ENCODE peak calls at places on chromosomes 6 and 20, in five cellular contexts. Y is GM12865, C is GM23248, D is GM23338, U is left lung. V is an unnamed sample.

GRCh38 chr6:147441751-147442150 is 66.7 kb upstream of the SAMD5 start:
- DNase-seq in Y (no peak), C (no peak), D (no peak), U (no peak), V (no peak)

GRCh38 chr6:133697666-133698065 is 191.2 kb upstream of the TCF21 start:
- DNase-seq in Y (no peak), C (no peak), D (no peak), U (no peak), V (peak)

GRCh38 chr6:133609404-133610270 is 279.3 kb upstream of the TCF21 start:
- DNase-seq in Y (no peak), C (peak), D (no peak), U (no peak), V (peak)

GRCh38 chr6:159079367-159079766 is 34.6 kb upstream of the TAGAP start:
- DNase-seq in Y (no peak), C (no peak), D (no peak), U (no peak), V (peak)

GRCh38 chr6:124868476-124868875 is 93.8 kb upstream of the RNF217 start:
- DNase-seq in Y (no peak), C (no peak), D (no peak), U (no peak), V (peak)

GRCh38 chr20:58045156-58045555 is 183.3 kb downstream of the ANKRD60 start:
- DNase-seq in Y (no peak), C (no peak), D (no peak), U (no peak), V (no peak)

GRCh38 chr20:25271486-25272222 is 23.8 kb downstream of the PYGB start:
- DNase-seq in Y (no peak), C (no peak), D (no peak), U (no peak), V (no peak)

GRCh38 chr6:160356074-160356754 is 8.0 kb downstream of the SLC22A3 start:
- DNase-seq in Y (no peak), C (no peak), D (no peak), U (peak), V (no peak)

GRCh38 chr6:161186173-161186769 is 87.6 kb downstream of the AGPAT4 start:
- DNase-seq in Y (no peak), C (peak), D (no peak), U (peak), V (peak)

GRCh38 chr6:135185483-135185882 is 4.4 kb downstream of the MYB start:
- DNase-seq in Y (no peak), C (no peak), D (no peak), U (no peak), V (no peak)

GRCh38 chr20:49405062-49405683 is 77.3 kb downstream of the KCNB1 start:
- DNase-seq in Y (no peak), C (no peak), D (no peak), U (no peak), V (no peak)

GRCh38 chr6:138406443-138406842 is 2.4 kb downstream of the HEBP2 start:
- DNase-seq in Y (no peak), C (peak), D (no peak), U (no peak), V (no peak)

GRCh38 chr20:46205349-46205748 is 87.2 kb downstream of the CD40 start:
- DNase-seq in Y (no peak), C (no peak), D (no peak), U (no peak), V (no peak)

GRCh38 chr20:5002077-5002413 is 735 bp upstream of the SLC23A2 start:
- DNase-seq in Y (no peak), C (peak), D (peak), U (no peak), V (no peak)

GRCh38 chr6:38187688-38188590 is 368.4 kb downstream of the ZFAND3 start:
- DNase-seq in Y (no peak), C (no peak), D (no peak), U (no peak), V (no peak)

GRCh38 chr6:70956191-70956450 is 739 bp downstream of the B3GAT2 start:
- DNase-seq in Y (no peak), C (no peak), D (no peak), U (no peak), V (no peak)

GRCh38 chr6:158242071-158242606 is 70.1 kb upstream of the TULP4 start:
- DNase-seq in Y (no peak), C (no peak), D (no peak), U (no peak), V (no peak)

GRCh38 chr6:158649289-158650143 is at the start of gene SYTL3:
- DNase-seq in Y (peak), C (peak), D (no peak), U (peak), V (peak)

GRCh38 chr20:12331236-12331635 is 413.5 kb downstream of the BTBD3 start:
- DNase-seq in Y (no peak), C (no peak), D (no peak), U (no peak), V (no peak)

GRCh38 chr20:56200456-56200855 is 48.1 kb upstream of the MC3R start:
- DNase-seq in Y (peak), C (no peak), D (peak), U (no peak), V (peak)

GRCh38 chr6:35318200-35318844 is 20.7 kb downstream of the DEF6 start:
- DNase-seq in Y (no peak), C (peak), D (peak), U (peak), V (peak)
- H3K4me3 ChIP-seq in Y (no peak), C (peak), D (peak), U (peak), V (peak)

GRCh38 chr6:90220273-90220672 is 76.4 kb downstream of the BACH2 start:
- DNase-seq in Y (no peak), C (no peak), D (no peak), U (no peak), V (no peak)

GRCh38 chr6:90217621-90218496 is 78.8 kb downstream of the BACH2 start:
- DNase-seq in Y (no peak), C (no peak), D (no peak), U (peak), V (no peak)

GRCh38 chr6:90222008-90222407 is 74.6 kb downstream of the BACH2 start:
- DNase-seq in Y (no peak), C (no peak), D (no peak), U (no peak), V (no peak)

GRCh38 chr6:90221403-90221802 is 75.2 kb downstream of the BACH2 start:
- DNase-seq in Y (no peak), C (no peak), D (peak), U (no peak), V (no peak)

DNA sequence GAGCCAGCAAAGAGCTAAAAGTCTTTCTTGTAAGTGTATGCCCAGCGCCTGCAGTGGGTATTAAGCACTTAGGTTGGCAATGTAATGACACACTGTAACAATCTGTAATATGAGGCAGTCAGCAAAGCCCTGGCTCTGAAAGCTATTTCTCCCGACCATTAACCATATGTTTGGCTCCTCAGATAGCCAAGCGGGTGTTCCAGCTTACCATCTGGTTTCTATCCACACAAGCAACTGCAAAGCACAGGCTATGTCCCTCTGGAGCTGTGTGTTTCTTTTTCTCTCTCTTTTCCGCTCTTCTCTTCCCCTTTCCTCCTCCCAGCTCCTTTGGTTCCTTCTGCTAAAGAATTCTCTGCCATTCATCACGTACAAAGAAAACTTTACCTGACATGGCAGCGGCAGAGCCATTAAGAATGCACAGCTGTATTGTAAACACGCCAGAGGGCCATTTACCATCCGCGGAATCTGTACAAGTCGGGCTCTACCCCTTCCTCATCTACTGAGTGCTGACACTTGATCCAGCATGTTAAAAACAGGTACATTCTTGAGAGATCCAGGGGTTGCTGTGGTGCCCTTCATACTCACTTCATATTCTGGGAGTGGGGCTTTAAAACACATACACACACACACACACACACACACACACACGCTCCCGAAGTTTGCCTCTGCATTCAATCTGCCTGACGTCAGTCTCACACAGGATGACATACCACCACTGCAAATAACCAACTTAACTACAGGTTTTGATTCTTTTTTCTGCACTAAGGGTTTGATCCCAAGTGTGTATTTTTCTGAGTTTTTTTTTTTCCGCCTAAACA is 77.3 kb downstream of the BACH2 start:
- DNase-seq in Y (no peak), C (peak), D (peak), U (no peak), V (peak)
- H3K4me3 ChIP-seq in Y (no peak), C (peak), D (no peak), U (no peak), V (peak)

GRCh38 chr6:75126518-75126917 is 79.3 kb downstream of the COL12A1 start:
- DNase-seq in Y (no peak), C (no peak), D (no peak), U (no peak), V (peak)

GRCh38 chr6:75124085-75124484 is 81.8 kb downstream of the COL12A1 start:
- DNase-seq in Y (no peak), C (no peak), D (peak), U (no peak), V (no peak)

GRCh38 chr6:75128881-75129570 is 76.8 kb downstream of the COL12A1 start:
- DNase-seq in Y (no peak), C (peak), D (no peak), U (no peak), V (peak)

GRCh38 chr6:75130784-75131183 is 75.1 kb downstream of the COL12A1 start:
- DNase-seq in Y (no peak), C (peak), D (peak), U (no peak), V (peak)

DNA sequence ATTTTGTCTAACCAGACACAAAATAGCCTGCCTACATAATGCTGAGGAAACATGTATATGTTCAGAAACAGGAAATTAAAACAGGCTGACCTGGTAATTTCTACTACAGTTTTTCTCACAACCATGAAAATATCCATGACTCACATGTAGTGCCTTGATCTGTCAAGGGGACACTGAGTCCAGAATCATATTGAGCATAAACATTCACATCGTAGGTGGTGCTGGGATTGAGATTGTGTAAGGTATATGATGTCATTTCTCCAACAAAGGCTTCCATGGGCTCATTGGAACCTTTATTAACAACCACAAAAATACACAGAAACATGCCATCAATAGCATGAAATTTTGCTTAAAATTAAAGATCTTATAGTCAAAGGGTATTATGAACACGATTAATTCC is 80.9 kb downstream of the COL12A1 start:
- DNase-seq in Y (no peak), C (no peak), D (no peak), U (no peak), V (peak)
- H3K4me3 ChIP-seq in Y (no peak), C (no peak), D (no peak), U (no peak), V (no peak)

GRCh38 chr6:20542927-20543602 is 8.8 kb downstream of the CDKAL1 start:
- DNase-seq in Y (peak), C (peak), D (no peak), U (no peak), V (peak)

DNA sequence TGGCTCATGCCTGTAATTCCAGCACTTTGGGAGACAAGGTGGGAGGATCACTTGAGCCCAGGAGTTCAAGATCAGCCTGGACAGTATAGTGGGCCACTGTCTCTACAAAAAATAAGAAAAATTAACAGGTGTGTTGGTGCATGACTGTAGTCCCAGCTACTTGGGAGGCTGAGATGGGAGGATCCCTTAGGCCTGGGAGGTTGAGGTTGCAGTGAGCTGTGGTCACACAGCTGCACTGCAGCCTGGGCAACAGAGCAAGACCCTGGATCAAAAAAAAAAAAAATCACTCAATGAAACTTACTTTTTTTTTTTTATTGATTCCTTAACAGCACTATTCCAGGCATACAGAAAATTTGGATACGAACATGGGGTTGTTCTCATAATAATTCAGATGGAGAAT is 14.0 kb downstream of the CDKAL1 start:
- DNase-seq in Y (no peak), C (no peak), D (no peak), U (no peak), V (no peak)
- H3K4me3 ChIP-seq in Y (no peak), C (no peak), D (no peak), U (no peak), V (no peak)

GRCh38 chr6:142987490-142987889 is 42.5 kb upstream of the HIVEP2 start:
- DNase-seq in Y (no peak), C (no peak), D (no peak), U (no peak), V (no peak)
- H3K4me3 ChIP-seq in Y (no peak), C (no peak), D (no peak), U (no peak), V (no peak)

GRCh38 chr6:35299674-35300073 is 2.1 kb downstream of the DEF6 start:
- DNase-seq in Y (peak), C (no peak), D (no peak), U (no peak), V (no peak)
- H3K4me3 ChIP-seq in Y (peak), C (no peak), D (no peak), U (peak), V (no peak)

GRCh38 chr20:59787186-59787890 is 146.1 kb downstream of the SYCP2 start:
- DNase-seq in Y (no peak), C (no peak), D (no peak), U (no peak), V (no peak)
- H3K4me3 ChIP-seq in Y (no peak), C (no peak), D (no peak), U (no peak), V (no peak)

GRCh38 chr6:52573295-52573694 is 3.6 kb downstream of the TRAM2 start:
- DNase-seq in Y (no peak), C (peak), D (peak), U (no peak), V (peak)
- H3K4me3 ChIP-seq in Y (no peak), C (peak), D (peak), U (peak), V (peak)

DNA sequence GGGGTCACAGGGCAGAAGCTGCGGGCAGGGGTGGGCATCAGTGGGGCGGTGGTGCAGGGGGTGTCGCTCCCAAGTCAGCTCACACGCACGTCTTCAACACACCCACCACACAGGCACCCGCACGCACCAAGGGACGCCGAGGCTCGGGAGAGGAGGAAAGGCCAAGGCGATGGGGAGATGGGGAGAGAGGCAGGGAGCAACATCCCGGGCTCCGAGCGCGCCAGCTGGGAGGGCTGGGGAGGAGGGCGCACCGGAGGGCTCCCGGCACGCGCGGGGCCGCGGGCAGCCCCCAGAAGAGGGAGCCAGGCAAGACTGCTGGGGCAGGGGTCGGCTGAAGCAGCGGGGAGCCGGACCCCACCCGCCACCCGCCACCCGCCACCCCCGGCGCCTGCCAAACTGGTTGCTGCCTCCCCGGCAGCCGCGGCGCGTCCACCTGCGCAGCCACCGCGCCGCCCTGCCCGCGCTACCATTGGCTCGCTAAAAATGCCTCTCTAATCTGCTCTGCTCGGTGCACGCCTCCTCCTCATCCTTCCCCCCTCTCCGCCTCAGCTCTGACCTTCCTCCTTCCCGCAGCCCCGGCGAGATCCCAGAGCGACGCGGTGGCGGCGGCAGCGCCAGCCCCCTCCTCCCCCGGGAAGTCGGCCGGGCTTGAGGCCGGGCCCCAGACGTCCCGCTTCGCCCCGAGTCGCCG is at the start of gene PACSIN1:
- DNase-seq in Y (no peak), C (peak), D (peak), U (no peak), V (no peak)
- H3K4me3 ChIP-seq in Y (peak), C (peak), D (peak), U (peak), V (peak)

GRCh38 chr20:2750343-2751251 is 49.8 kb downstream of the CPXM1 start:
- DNase-seq in Y (no peak), C (peak), D (peak), U (no peak), V (peak)
- H3K4me3 ChIP-seq in Y (no peak), C (peak), D (peak), U (peak), V (no peak)